ENCODE peak calls at places on chromosomes 2 and 18, in seven cellular contexts. One of them, this sample, is unnamed.

GRCh38 chr18:62833494-62833893 is 118.2 kb downstream of the PHLPP1 start:
- DNase-seq in COR-L47: no peak
- DNase-seq in HT-29: no peak
- DNase-seq in fibroblast of lung: no peak
- DNase-seq in ACHN: no peak
- DNase-seq in breast epithelium: no peak
- DNase-seq in stimulated activated CD8-positive, alpha-beta memory T cell treated with anti-CD3 and anti-CD28 coated beads, Interleukin-4, amount 100 ng/mL, for 4 hours: no peak
- DNase-seq in this sample: no peak

GRCh38 chr2:182064024-182064880 is 78.6 kb downstream of the PPP1R1C start:
- DNase-seq in COR-L47: no peak
- DNase-seq in HT-29: no peak
- DNase-seq in fibroblast of lung: peak
- DNase-seq in ACHN: no peak
- DNase-seq in breast epithelium: no peak
- DNase-seq in stimulated activated CD8-positive, alpha-beta memory T cell treated with anti-CD3 and anti-CD28 coated beads, Interleukin-4, amount 100 ng/mL, for 4 hours: no peak
- DNase-seq in this sample: no peak

GRCh38 chr18:38807915-38808314 is 1242.3 kb upstream of the CELF4 start:
- DNase-seq in COR-L47: no peak
- DNase-seq in HT-29: no peak
- DNase-seq in fibroblast of lung: no peak
- DNase-seq in ACHN: no peak
- DNase-seq in breast epithelium: no peak
- DNase-seq in stimulated activated CD8-positive, alpha-beta memory T cell treated with anti-CD3 and anti-CD28 coated beads, Interleukin-4, amount 100 ng/mL, for 4 hours: no peak
- DNase-seq in this sample: no peak

GRCh38 chr2:201880620-201881381 is 74.5 kb downstream of the CDK15 start:
- DNase-seq in COR-L47: no peak
- DNase-seq in HT-29: no peak
- DNase-seq in fibroblast of lung: peak
- DNase-seq in ACHN: no peak
- DNase-seq in breast epithelium: no peak
- DNase-seq in stimulated activated CD8-positive, alpha-beta memory T cell treated with anti-CD3 and anti-CD28 coated beads, Interleukin-4, amount 100 ng/mL, for 4 hours: no peak
- DNase-seq in this sample: no peak

GRCh38 chr2:118349365-118349764 is 261.1 kb downstream of the INSIG2 start:
- DNase-seq in COR-L47: no peak
- DNase-seq in HT-29: no peak
- DNase-seq in fibroblast of lung: no peak
- DNase-seq in ACHN: no peak
- DNase-seq in breast epithelium: no peak
- DNase-seq in stimulated activated CD8-positive, alpha-beta memory T cell treated with anti-CD3 and anti-CD28 coated beads, Interleukin-4, amount 100 ng/mL, for 4 hours: no peak
- DNase-seq in this sample: no peak

GRCh38 chr18:50748243-50749229 is 71.3 kb downstream of the MRO start:
- DNase-seq in COR-L47: peak
- DNase-seq in HT-29: no peak
- DNase-seq in fibroblast of lung: no peak
- DNase-seq in ACHN: no peak
- DNase-seq in breast epithelium: no peak
- DNase-seq in stimulated activated CD8-positive, alpha-beta memory T cell treated with anti-CD3 and anti-CD28 coated beads, Interleukin-4, amount 100 ng/mL, for 4 hours: no peak
- DNase-seq in this sample: no peak

GRCh38 chr2:10594481-10594880 is 95.3 kb downstream of the NOL10 start:
- DNase-seq in COR-L47: no peak
- DNase-seq in HT-29: no peak
- DNase-seq in fibroblast of lung: no peak
- DNase-seq in ACHN: no peak
- DNase-seq in breast epithelium: no peak
- DNase-seq in stimulated activated CD8-positive, alpha-beta memory T cell treated with anti-CD3 and anti-CD28 coated beads, Interleukin-4, amount 100 ng/mL, for 4 hours: no peak
- DNase-seq in this sample: no peak

GRCh38 chr2:32212293-32212692 is 46.6 kb downstream of the SLC30A6 start:
- DNase-seq in COR-L47: no peak
- DNase-seq in HT-29: no peak
- DNase-seq in fibroblast of lung: no peak
- DNase-seq in ACHN: peak
- DNase-seq in breast epithelium: no peak
- DNase-seq in stimulated activated CD8-positive, alpha-beta memory T cell treated with anti-CD3 and anti-CD28 coated beads, Interleukin-4, amount 100 ng/mL, for 4 hours: no peak
- DNase-seq in this sample: no peak

GRCh38 chr2:238573065-238573778 is 146.5 kb downstream of the ASB1 start:
- DNase-seq in COR-L47: no peak
- DNase-seq in HT-29: peak
- DNase-seq in fibroblast of lung: no peak
- DNase-seq in ACHN: peak
- DNase-seq in breast epithelium: no peak
- DNase-seq in stimulated activated CD8-positive, alpha-beta memory T cell treated with anti-CD3 and anti-CD28 coated beads, Interleukin-4, amount 100 ng/mL, for 4 hours: no peak
- DNase-seq in this sample: peak

GRCh38 chr18:36633961-36634412 is 194.8 kb downstream of the TPGS2 start:
- DNase-seq in COR-L47: peak
- DNase-seq in HT-29: no peak
- DNase-seq in fibroblast of lung: no peak
- DNase-seq in ACHN: no peak
- DNase-seq in breast epithelium: no peak
- DNase-seq in stimulated activated CD8-positive, alpha-beta memory T cell treated with anti-CD3 and anti-CD28 coated beads, Interleukin-4, amount 100 ng/mL, for 4 hours: no peak
- DNase-seq in this sample: no peak

GRCh38 chr18:78735131-78736014 is 244.2 kb upstream of the SALL3 start:
- DNase-seq in COR-L47: no peak
- DNase-seq in HT-29: no peak
- DNase-seq in fibroblast of lung: no peak
- DNase-seq in ACHN: no peak
- DNase-seq in breast epithelium: no peak
- DNase-seq in stimulated activated CD8-positive, alpha-beta memory T cell treated with anti-CD3 and anti-CD28 coated beads, Interleukin-4, amount 100 ng/mL, for 4 hours: no peak
- DNase-seq in this sample: peak

GRCh38 chr2:15107137-15107536 is 454.0 kb downstream of the NBAS start:
- DNase-seq in COR-L47: no peak
- DNase-seq in HT-29: no peak
- DNase-seq in fibroblast of lung: peak
- DNase-seq in ACHN: no peak
- DNase-seq in breast epithelium: no peak
- DNase-seq in stimulated activated CD8-positive, alpha-beta memory T cell treated with anti-CD3 and anti-CD28 coated beads, Interleukin-4, amount 100 ng/mL, for 4 hours: no peak
- DNase-seq in this sample: no peak

GRCh38 chr2:178074123-178075005 is 1.8 kb upstream of the PDE11A start:
- DNase-seq in COR-L47: no peak
- DNase-seq in HT-29: peak
- DNase-seq in fibroblast of lung: peak
- DNase-seq in ACHN: peak
- DNase-seq in breast epithelium: no peak
- DNase-seq in stimulated activated CD8-positive, alpha-beta memory T cell treated with anti-CD3 and anti-CD28 coated beads, Interleukin-4, amount 100 ng/mL, for 4 hours: no peak
- DNase-seq in this sample: no peak

GRCh38 chr18:32418148-32418547 is 52.5 kb downstream of the GAREM1 start:
- DNase-seq in COR-L47: no peak
- DNase-seq in HT-29: no peak
- DNase-seq in fibroblast of lung: no peak
- DNase-seq in ACHN: no peak
- DNase-seq in breast epithelium: no peak
- DNase-seq in stimulated activated CD8-positive, alpha-beta memory T cell treated with anti-CD3 and anti-CD28 coated beads, Interleukin-4, amount 100 ng/mL, for 4 hours: no peak
- DNase-seq in this sample: no peak